ENCODE peak calls at places on chromosomes 13 and 19, in eight cellular contexts. P is cardiac fibroblast, T is mucosa of descending colon, K is progenitor cell of endocrine pancreas, J is mammary epithelial cell, O is suprapubic skin, V is thoracic aorta, G is breast epithelium. H is an unnamed sample.

GRCh38 chr13:24313449-24313848 is 4.1 kb downstream of the C1QTNF9 start:
- DNase-seq in P (peak; percentile 34), T (no peak), K (no peak), J (no peak), O (no peak), V (no peak), G (no peak), H (no peak)

GRCh38 chr19:41064974-41065569 is 23.2 kb upstream of the CYP2A13 start:
- DNase-seq in P (peak; percentile 34), T (no peak), K (no peak), J (peak; percentile 11), O (no peak), V (no peak), G (no peak), H (no peak)

GRCh38 chr19:38640368-38640767 is 7.1 kb upstream of the ACTN4 start:
- DNase-seq in P (no peak), T (no peak), K (no peak), J (no peak), O (no peak), V (no peak), G (no peak), H (no peak)

GRCh38 chr19:9727644-9728043 is 40.9 kb downstream of the ZNF846 start:
- DNase-seq in P (peak; percentile 51), T (no peak), K (no peak), J (no peak), O (no peak), V (no peak), G (no peak), H (no peak)

GRCh38 chr13:40220299-40220935 is 446.0 kb downstream of the FOXO1 start:
- DNase-seq in P (peak; percentile 59), T (no peak), K (no peak), J (no peak), O (no peak), V (no peak), G (no peak), H (no peak)

GRCh38 chr13:49292742-49293498 is 45.2 kb downstream of the CDADC1 start:
- DNase-seq in P (peak; percentile 90), T (no peak), K (no peak), J (no peak), O (no peak), V (peak; percentile 82), G (no peak), H (no peak)

GRCh38 chr13:46057251-46058015 is 4.9 kb upstream of the ZC3H13 start:
- DNase-seq in P (peak; percentile 10), T (no peak), K (no peak), J (peak; percentile 70), O (no peak), V (no peak), G (no peak), H (no peak)

GRCh38 chr13:26880741-26881140 is 120.2 kb upstream of the GPR12 start:
- DNase-seq in P (no peak), T (no peak), K (no peak), J (peak; percentile 26), O (no peak), V (no peak), G (no peak), H (no peak)

GRCh38 chr13:40126301-40127085 is 471.0 kb downstream of the COG6 start:
- DNase-seq in P (no peak), T (no peak), K (no peak), J (no peak), O (no peak), V (no peak), G (no peak), H (no peak)

GRCh38 chr19:34241513-34242337 is 12.6 kb upstream of the GARRE1 start:
- DNase-seq in P (no peak), T (peak; percentile 83), K (peak; percentile 40), J (no peak), O (no peak), V (no peak), G (peak; percentile 66), H (peak; percentile 75)

GRCh38 chr19:34246340-34246739 is 8.0 kb upstream of the GARRE1 start:
- DNase-seq in P (no peak), T (no peak), K (no peak), J (no peak), O (no peak), V (no peak), G (no peak), H (no peak)

GRCh38 chr19:34248941-34249340 is 5.4 kb upstream of the GARRE1 start:
- DNase-seq in P (no peak), T (no peak), K (no peak), J (no peak), O (no peak), V (no peak), G (no peak), H (no peak)

GRCh38 chr19:34243876-34244578 is 10.3 kb upstream of the GARRE1 start:
- DNase-seq in P (no peak), T (no peak), K (no peak), J (no peak), O (no peak), V (no peak), G (no peak), H (no peak)

GRCh38 chr19:34244611-34245299 is 9.6 kb upstream of the GARRE1 start:
- DNase-seq in P (no peak), T (no peak), K (no peak), J (no peak), O (no peak), V (no peak), G (no peak), H (no peak)
- TF ChIP-seq CTCF in P (no peak), T (no peak), K (no peak), J (no peak), O (no peak), V (no peak), G (no peak), H (no peak)

DNA sequence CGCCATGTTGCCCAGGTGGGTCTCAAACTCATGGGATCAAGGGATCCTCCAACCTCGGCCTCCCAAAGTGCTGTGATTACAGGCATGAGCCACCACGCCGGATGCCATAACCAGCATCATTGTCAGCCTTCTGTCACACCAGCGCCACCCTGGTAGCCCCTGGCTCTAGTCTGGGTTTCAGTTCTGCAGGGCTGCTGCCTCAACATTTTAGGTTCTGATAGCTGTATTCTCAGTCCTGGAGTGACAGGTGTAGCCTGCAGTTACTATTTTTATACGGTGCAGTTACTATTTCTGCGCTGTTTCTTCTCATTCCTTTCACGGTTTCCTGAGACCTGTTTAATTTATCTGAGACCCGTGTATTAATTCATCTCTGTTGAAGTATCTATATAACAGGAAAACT is 57.1 kb downstream of the TRPM4 start:
- DNase-seq in P (no peak), T (no peak), K (no peak), J (no peak), O (no peak), V (no peak), G (no peak), H (no peak)
- TF ChIP-seq CTCF in P (no peak), T (no peak), K (no peak), J (no peak), O (no peak), V (no peak), G (no peak), H (no peak)

DNA sequence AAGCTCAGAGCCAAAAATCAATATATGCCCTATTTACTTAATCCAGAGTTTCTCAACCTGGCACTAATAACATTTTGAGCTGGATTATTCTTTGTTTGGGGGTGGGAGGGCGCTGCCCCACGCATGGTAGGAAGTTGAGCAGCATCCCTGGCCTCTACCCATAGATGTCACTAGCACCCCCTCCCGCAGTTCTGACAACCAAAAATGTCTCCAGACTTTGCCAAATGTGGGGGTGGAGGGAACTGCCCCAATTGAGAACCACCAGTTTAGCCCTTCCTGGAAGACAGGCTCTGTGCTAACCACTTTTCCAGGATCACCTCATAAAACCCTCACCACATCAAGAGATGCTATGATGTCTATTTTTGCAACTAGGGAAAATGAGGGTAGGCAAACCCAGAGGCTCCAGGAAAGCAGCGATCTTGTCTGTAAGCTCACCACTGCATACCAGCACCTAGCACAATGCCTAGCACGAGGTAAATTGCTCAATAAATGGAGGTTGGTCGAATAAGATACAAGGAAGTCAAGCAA is 1.1 kb downstream of the TRIR start:
- DNase-seq in P (peak; percentile 63), T (no peak), K (no peak), J (peak; percentile 44), O (no peak), V (no peak), G (no peak), H (no peak)
- TF ChIP-seq CTCF in P (peak; percentile 54), T (no peak), K (peak; percentile 28), J (peak; percentile 32), O (peak; percentile 5), V (no peak), G (no peak), H (peak; percentile 40)

DNA sequence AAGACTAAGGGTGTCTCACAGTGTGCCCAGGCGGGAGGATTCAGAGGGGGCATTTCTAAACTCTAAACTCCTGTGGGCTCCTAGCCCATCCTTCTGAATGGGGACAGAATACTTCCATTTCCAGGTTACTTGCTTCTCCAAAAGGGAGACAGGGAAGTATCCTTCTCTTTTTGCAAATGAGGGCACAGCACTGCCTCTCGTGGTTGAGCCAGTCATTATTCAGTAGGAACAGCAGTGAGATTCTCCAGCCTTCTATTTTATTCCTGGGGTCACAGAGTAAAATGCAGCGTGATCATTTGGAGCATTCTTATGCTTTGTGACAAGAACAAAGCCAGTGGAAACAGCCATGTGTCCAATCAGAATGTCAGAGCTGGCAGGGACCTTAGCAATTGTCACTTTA is 15.7 kb upstream of the TSHZ3 start:
- DNase-seq in P (no peak), T (no peak), K (no peak), J (no peak), O (no peak), V (no peak), G (no peak), H (no peak)
- TF ChIP-seq CTCF in P (no peak), T (no peak), K (peak; percentile 20), J (no peak), O (no peak), V (no peak), G (no peak), H (peak; percentile 39)

DNA sequence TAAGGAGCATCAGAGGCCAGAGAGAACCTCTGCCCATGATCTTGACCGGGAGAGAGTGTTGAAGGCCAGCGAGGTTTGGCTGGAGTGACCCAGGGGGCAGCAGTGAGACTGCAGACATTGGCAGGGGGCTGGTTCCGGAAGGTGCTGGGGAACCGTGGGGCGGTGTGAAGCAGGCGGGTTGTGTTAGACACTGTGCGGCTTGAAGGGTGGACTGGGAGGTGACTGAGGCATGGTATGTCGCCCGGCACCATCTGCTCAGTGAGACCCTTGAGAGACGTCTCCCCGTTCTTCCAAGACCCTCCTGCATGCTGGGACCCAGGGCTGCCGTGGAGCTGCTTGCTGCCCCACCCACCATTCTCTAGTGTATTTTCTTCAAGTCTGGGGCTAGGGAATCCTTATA is 24.6 kb downstream of the CARM1 start:
- DNase-seq in P (no peak), T (no peak), K (no peak), J (no peak), O (no peak), V (no peak), G (no peak), H (no peak)
- TF ChIP-seq CTCF in P (no peak), T (no peak), K (peak; percentile 29), J (no peak), O (no peak), V (no peak), G (no peak), H (no peak)

GRCh38 chr13:42835012-42835411 is 53.6 kb downstream of the FAM216B start:
- DNase-seq in P (no peak), T (no peak), K (no peak), J (no peak), O (no peak), V (no peak), G (no peak), H (no peak)
- TF ChIP-seq CTCF in P (no peak), T (no peak), K (no peak), J (no peak), O (no peak), V (no peak), G (no peak), H (no peak)